ENCODE peak calls at places on chromosomes 4 and X, in ten cellular contexts. One of them, this sample, is unnamed.

GRCh38 chr4:81923140-81923539 is 450.7 kb downstream of the HNRNPD start:
- DNase-seq in GM13977: no peak
- DNase-seq in psoas muscle: no peak
- DNase-seq in endodermal cell: no peak
- DNase-seq in ascending aorta: no peak
- DNase-seq in Calu3: no peak
- DNase-seq in type B pancreatic cell: no peak
- DNase-seq in PC-3: no peak
- DNase-seq in nephron progenitor cell: no peak
- DNase-seq in dorsolateral prefrontal cortex: no peak
- DNase-seq in this sample: no peak

GRCh38 chr4:122876456-122876855 is 45.9 kb downstream of the NUDT6 start:
- DNase-seq in ascending aorta: no peak
- DNase-seq in Calu3: no peak
- DNase-seq in endodermal cell: no peak
- DNase-seq in nephron progenitor cell: no peak
- DNase-seq in psoas muscle: no peak
- DNase-seq in type B pancreatic cell: no peak
- DNase-seq in GM13977: no peak
- DNase-seq in PC-3: no peak
- DNase-seq in dorsolateral prefrontal cortex: no peak
- DNase-seq in this sample: no peak

GRCh38 chr4:120857312-120857711 is 65.2 kb downstream of the PRDM5 start:
- DNase-seq in PC-3: no peak
- DNase-seq in nephron progenitor cell: no peak
- DNase-seq in ascending aorta: no peak
- DNase-seq in dorsolateral prefrontal cortex: no peak
- DNase-seq in GM13977: no peak
- DNase-seq in endodermal cell: no peak
- DNase-seq in type B pancreatic cell: no peak
- DNase-seq in Calu3: no peak
- DNase-seq in psoas muscle: no peak
- DNase-seq in this sample: no peak

GRCh38 chr4:576991-577498 is 950 bp upstream of the TMEM271 start:
- DNase-seq in psoas muscle: no peak
- DNase-seq in nephron progenitor cell: no peak
- DNase-seq in dorsolateral prefrontal cortex: no peak
- DNase-seq in ascending aorta: no peak
- DNase-seq in PC-3: no peak
- DNase-seq in endodermal cell: no peak
- DNase-seq in Calu3: no peak
- DNase-seq in type B pancreatic cell: no peak
- DNase-seq in GM13977: no peak
- DNase-seq in this sample: no peak

GRCh38 chr4:40592034-40592433 is 37.6 kb downstream of the RBM47 start:
- DNase-seq in dorsolateral prefrontal cortex: no peak
- DNase-seq in psoas muscle: no peak
- DNase-seq in nephron progenitor cell: no peak
- DNase-seq in Calu3: no peak
- DNase-seq in ascending aorta: no peak
- DNase-seq in GM13977: no peak
- DNase-seq in endodermal cell: no peak
- DNase-seq in type B pancreatic cell: no peak
- DNase-seq in PC-3: no peak
- DNase-seq in this sample: no peak

GRCh38 chrX:94051926-94052325 is 377.9 kb downstream of the FAM133A start:
- DNase-seq in PC-3: no peak
- DNase-seq in dorsolateral prefrontal cortex: no peak
- DNase-seq in GM13977: no peak
- DNase-seq in ascending aorta: no peak
- DNase-seq in Calu3: no peak
- DNase-seq in psoas muscle: no peak
- DNase-seq in endodermal cell: peak
- DNase-seq in nephron progenitor cell: no peak
- DNase-seq in type B pancreatic cell: no peak
- DNase-seq in this sample: no peak

GRCh38 chr4:39565925-39566630 is 38.8 kb upstream of the UGDH start:
- DNase-seq in ascending aorta: no peak
- DNase-seq in GM13977: no peak
- DNase-seq in dorsolateral prefrontal cortex: no peak
- DNase-seq in endodermal cell: no peak
- DNase-seq in psoas muscle: no peak
- DNase-seq in nephron progenitor cell: no peak
- DNase-seq in Calu3: no peak
- DNase-seq in PC-3: peak
- DNase-seq in type B pancreatic cell: no peak
- DNase-seq in this sample: no peak

GRCh38 chrX:7132335-7133035 is 15.0 kb upstream of the STS start:
- DNase-seq in ascending aorta: no peak
- DNase-seq in nephron progenitor cell: peak
- DNase-seq in Calu3: peak
- DNase-seq in GM13977: no peak
- DNase-seq in endodermal cell: peak
- DNase-seq in type B pancreatic cell: no peak
- DNase-seq in PC-3: peak
- DNase-seq in psoas muscle: no peak
- DNase-seq in dorsolateral prefrontal cortex: no peak
- DNase-seq in this sample: peak

GRCh38 chrX:153609917-153610833 is 11.2 kb upstream of the CCNQ start:
- DNase-seq in dorsolateral prefrontal cortex: peak
- DNase-seq in PC-3: peak
- DNase-seq in endodermal cell: peak
- DNase-seq in nephron progenitor cell: peak
- DNase-seq in Calu3: peak
- DNase-seq in ascending aorta: peak
- DNase-seq in type B pancreatic cell: peak
- DNase-seq in psoas muscle: peak
- DNase-seq in GM13977: peak
- DNase-seq in this sample: peak

GRCh38 chrX:153608821-153609220 is 9.9 kb upstream of the CCNQ start:
- DNase-seq in endodermal cell: no peak
- DNase-seq in ascending aorta: no peak
- DNase-seq in psoas muscle: no peak
- DNase-seq in GM13977: no peak
- DNase-seq in dorsolateral prefrontal cortex: no peak
- DNase-seq in nephron progenitor cell: no peak
- DNase-seq in type B pancreatic cell: no peak
- DNase-seq in Calu3: no peak
- DNase-seq in PC-3: no peak
- DNase-seq in this sample: no peak

GRCh38 chrX:153612413-153612812 is 13.5 kb upstream of the CCNQ start:
- DNase-seq in ascending aorta: no peak
- DNase-seq in PC-3: no peak
- DNase-seq in psoas muscle: no peak
- DNase-seq in GM13977: no peak
- DNase-seq in nephron progenitor cell: no peak
- DNase-seq in type B pancreatic cell: no peak
- DNase-seq in dorsolateral prefrontal cortex: no peak
- DNase-seq in Calu3: no peak
- DNase-seq in endodermal cell: no peak
- DNase-seq in this sample: no peak

GRCh38 chrX:153611298-153612095 is 12.6 kb upstream of the CCNQ start:
- DNase-seq in PC-3: no peak
- DNase-seq in GM13977: no peak
- DNase-seq in ascending aorta: peak
- DNase-seq in Calu3: no peak
- DNase-seq in type B pancreatic cell: no peak
- DNase-seq in dorsolateral prefrontal cortex: no peak
- DNase-seq in psoas muscle: no peak
- DNase-seq in nephron progenitor cell: no peak
- DNase-seq in endodermal cell: no peak
- DNase-seq in this sample: no peak

GRCh38 chrX:153610834-153611209 is 11.9 kb upstream of the CCNQ start:
- DNase-seq in nephron progenitor cell: no peak
- DNase-seq in PC-3: no peak
- DNase-seq in type B pancreatic cell: no peak
- DNase-seq in ascending aorta: no peak
- DNase-seq in GM13977: no peak
- DNase-seq in dorsolateral prefrontal cortex: no peak
- DNase-seq in endodermal cell: no peak
- DNase-seq in psoas muscle: no peak
- DNase-seq in Calu3: no peak
- DNase-seq in this sample: no peak
- TF ChIP-seq CTCF in nephron progenitor cell: no peak
- TF ChIP-seq CTCF in PC-3: no peak
- TF ChIP-seq CTCF in type B pancreatic cell: no peak
- TF ChIP-seq CTCF in ascending aorta: no peak
- TF ChIP-seq CTCF in GM13977: no peak
- TF ChIP-seq CTCF in dorsolateral prefrontal cortex: no peak
- TF ChIP-seq CTCF in endodermal cell: no peak
- TF ChIP-seq CTCF in psoas muscle: no peak
- TF ChIP-seq CTCF in Calu3: no peak
- TF ChIP-seq CTCF in this sample: no peak

GRCh38 chr4:156298230-156298629 is 344.6 kb upstream of the CTSO start:
- DNase-seq in PC-3: no peak
- DNase-seq in dorsolateral prefrontal cortex: no peak
- DNase-seq in GM13977: no peak
- DNase-seq in nephron progenitor cell: no peak
- DNase-seq in endodermal cell: no peak
- DNase-seq in psoas muscle: no peak
- DNase-seq in type B pancreatic cell: no peak
- DNase-seq in Calu3: no peak
- DNase-seq in ascending aorta: no peak
- DNase-seq in this sample: no peak

GRCh38 chr4:156293657-156294297 is 340.1 kb upstream of the CTSO start:
- DNase-seq in dorsolateral prefrontal cortex: no peak
- DNase-seq in nephron progenitor cell: no peak
- DNase-seq in PC-3: peak
- DNase-seq in endodermal cell: no peak
- DNase-seq in ascending aorta: no peak
- DNase-seq in type B pancreatic cell: no peak
- DNase-seq in psoas muscle: no peak
- DNase-seq in GM13977: no peak
- DNase-seq in Calu3: no peak
- DNase-seq in this sample: no peak

GRCh38 chr4:156291317-156291716 is 337.7 kb upstream of the CTSO start:
- DNase-seq in type B pancreatic cell: no peak
- DNase-seq in PC-3: peak
- DNase-seq in Calu3: no peak
- DNase-seq in endodermal cell: no peak
- DNase-seq in psoas muscle: no peak
- DNase-seq in ascending aorta: no peak
- DNase-seq in dorsolateral prefrontal cortex: no peak
- DNase-seq in nephron progenitor cell: no peak
- DNase-seq in GM13977: no peak
- DNase-seq in this sample: no peak

GRCh38 chr4:156295676-156296075 is 342.0 kb upstream of the CTSO start:
- DNase-seq in dorsolateral prefrontal cortex: no peak
- DNase-seq in Calu3: no peak
- DNase-seq in GM13977: no peak
- DNase-seq in ascending aorta: no peak
- DNase-seq in PC-3: peak
- DNase-seq in type B pancreatic cell: no peak
- DNase-seq in endodermal cell: no peak
- DNase-seq in nephron progenitor cell: no peak
- DNase-seq in psoas muscle: no peak
- DNase-seq in this sample: no peak

GRCh38 chr4:156294577-156294976 is 340.9 kb upstream of the CTSO start:
- DNase-seq in ascending aorta: no peak
- DNase-seq in nephron progenitor cell: no peak
- DNase-seq in Calu3: peak
- DNase-seq in dorsolateral prefrontal cortex: no peak
- DNase-seq in GM13977: no peak
- DNase-seq in PC-3: peak
- DNase-seq in endodermal cell: peak
- DNase-seq in psoas muscle: no peak
- DNase-seq in type B pancreatic cell: no peak
- DNase-seq in this sample: no peak
- TF ChIP-seq CTCF in ascending aorta: peak
- TF ChIP-seq CTCF in nephron progenitor cell: peak
- TF ChIP-seq CTCF in Calu3: no peak
- TF ChIP-seq CTCF in dorsolateral prefrontal cortex: peak
- TF ChIP-seq CTCF in GM13977: no peak
- TF ChIP-seq CTCF in PC-3: peak
- TF ChIP-seq CTCF in endodermal cell: peak
- TF ChIP-seq CTCF in psoas muscle: peak
- TF ChIP-seq CTCF in type B pancreatic cell: peak
- TF ChIP-seq CTCF in this sample: peak

GRCh38 chr4:1855334-1856070 is 454 bp downstream of the LETM1 start:
- DNase-seq in type B pancreatic cell: no peak
- DNase-seq in ascending aorta: no peak
- DNase-seq in endodermal cell: peak
- DNase-seq in GM13977: peak
- DNase-seq in PC-3: peak
- DNase-seq in psoas muscle: peak
- DNase-seq in nephron progenitor cell: peak
- DNase-seq in Calu3: no peak
- DNase-seq in dorsolateral prefrontal cortex: no peak
- DNase-seq in this sample: peak

GRCh38 chr4:1856920-1857699 is 1.2 kb upstream of the LETM1 start:
- DNase-seq in ascending aorta: no peak
- DNase-seq in psoas muscle: no peak
- DNase-seq in PC-3: no peak
- DNase-seq in GM13977: no peak
- DNase-seq in dorsolateral prefrontal cortex: no peak
- DNase-seq in Calu3: peak
- DNase-seq in endodermal cell: peak
- DNase-seq in type B pancreatic cell: no peak
- DNase-seq in nephron progenitor cell: peak
- DNase-seq in this sample: no peak

GRCh38 chr4:1857931-1858330 is 2.0 kb upstream of the LETM1 start:
- DNase-seq in GM13977: no peak
- DNase-seq in Calu3: no peak
- DNase-seq in PC-3: no peak
- DNase-seq in psoas muscle: no peak
- DNase-seq in nephron progenitor cell: no peak
- DNase-seq in ascending aorta: no peak
- DNase-seq in dorsolateral prefrontal cortex: no peak
- DNase-seq in endodermal cell: no peak
- DNase-seq in type B pancreatic cell: no peak
- DNase-seq in this sample: no peak

GRCh38 chr4:1854752-1855151 is 1.2 kb downstream of the LETM1 start:
- DNase-seq in endodermal cell: no peak
- DNase-seq in PC-3: no peak
- DNase-seq in Calu3: no peak
- DNase-seq in psoas muscle: no peak
- DNase-seq in GM13977: no peak
- DNase-seq in nephron progenitor cell: no peak
- DNase-seq in ascending aorta: no peak
- DNase-seq in type B pancreatic cell: no peak
- DNase-seq in dorsolateral prefrontal cortex: no peak
- DNase-seq in this sample: no peak

DNA sequence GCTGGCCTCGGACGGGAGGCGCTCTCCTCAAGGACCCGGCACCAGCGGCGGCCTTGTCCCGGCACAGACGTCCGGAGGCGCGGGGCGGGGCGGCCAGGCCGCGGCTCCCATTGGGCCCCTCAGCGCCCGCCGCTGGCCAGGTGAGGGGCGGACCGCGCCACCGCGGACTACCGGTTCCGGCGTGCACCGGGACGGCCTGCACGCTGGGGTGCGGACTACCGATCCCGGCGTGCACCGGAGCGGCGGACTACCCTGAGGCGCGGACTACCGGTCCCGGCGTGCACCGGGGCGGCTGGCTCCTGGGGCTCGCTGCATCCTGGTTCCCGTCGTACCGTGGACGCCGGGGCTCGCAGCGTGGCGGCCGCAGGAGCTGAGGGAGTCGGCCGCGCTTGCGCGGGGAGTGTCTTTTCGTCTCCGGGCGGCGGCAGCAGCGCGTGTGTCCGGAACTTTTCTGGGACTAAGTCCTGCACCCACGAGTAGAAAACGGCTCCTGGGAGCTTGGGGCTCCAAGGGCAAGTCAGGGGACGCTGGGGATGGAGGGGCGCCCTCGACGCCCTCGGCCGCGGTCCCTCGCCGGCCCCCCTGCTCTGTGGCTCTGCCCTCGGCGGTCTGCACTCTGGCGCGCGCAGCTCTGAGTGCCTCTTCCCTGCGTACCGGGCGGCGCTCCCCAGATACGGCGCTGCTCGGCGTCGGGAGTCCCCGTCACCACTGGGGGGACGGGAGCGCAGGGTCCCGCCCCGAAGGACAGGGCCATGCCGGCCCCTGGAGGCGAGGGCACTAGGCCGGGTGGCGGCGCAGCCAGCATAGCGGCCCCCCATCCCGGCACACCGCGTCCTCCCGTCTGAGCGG is at the start of gene LETM1:
- DNase-seq in dorsolateral prefrontal cortex: peak
- DNase-seq in GM13977: peak
- DNase-seq in PC-3: peak
- DNase-seq in Calu3: peak
- DNase-seq in psoas muscle: peak
- DNase-seq in nephron progenitor cell: peak
- DNase-seq in ascending aorta: peak
- DNase-seq in type B pancreatic cell: peak
- DNase-seq in endodermal cell: peak
- DNase-seq in this sample: peak
- TF ChIP-seq CTCF in dorsolateral prefrontal cortex: no peak
- TF ChIP-seq CTCF in GM13977: peak
- TF ChIP-seq CTCF in PC-3: no peak
- TF ChIP-seq CTCF in Calu3: no peak
- TF ChIP-seq CTCF in psoas muscle: peak
- TF ChIP-seq CTCF in nephron progenitor cell: no peak
- TF ChIP-seq CTCF in ascending aorta: no peak
- TF ChIP-seq CTCF in type B pancreatic cell: peak
- TF ChIP-seq CTCF in endodermal cell: peak
- TF ChIP-seq CTCF in this sample: peak

GRCh38 chr4:22462693-22463092 is 53.2 kb downstream of the ADGRA3 start:
- DNase-seq in endodermal cell: peak
- DNase-seq in dorsolateral prefrontal cortex: no peak
- DNase-seq in ascending aorta: no peak
- DNase-seq in psoas muscle: no peak
- DNase-seq in Calu3: no peak
- DNase-seq in nephron progenitor cell: no peak
- DNase-seq in GM13977: no peak
- DNase-seq in PC-3: no peak
- DNase-seq in type B pancreatic cell: no peak
- DNase-seq in this sample: no peak
- TF ChIP-seq CTCF in endodermal cell: no peak
- TF ChIP-seq CTCF in dorsolateral prefrontal cortex: no peak
- TF ChIP-seq CTCF in ascending aorta: no peak
- TF ChIP-seq CTCF in psoas muscle: no peak
- TF ChIP-seq CTCF in Calu3: no peak
- TF ChIP-seq CTCF in nephron progenitor cell: no peak
- TF ChIP-seq CTCF in GM13977: no peak
- TF ChIP-seq CTCF in PC-3: no peak
- TF ChIP-seq CTCF in type B pancreatic cell: no peak
- TF ChIP-seq CTCF in this sample: no peak